ENCODE peak calls at places on chromosome 18, in five cellular contexts. M, Z, D, E and U are unnamed samples.

GRCh38 chr18:74430811-74431571 is 26.1 kb downstream of the DIPK1C start:
- DNase-seq in M (no peak), Z (no peak), D (no peak), E (no peak), U (no peak)

GRCh38 chr18:27871731-27872130 is 305.2 kb downstream of the CDH2 start:
- DNase-seq in M (no peak), Z (no peak), D (no peak), E (no peak), U (no peak)

GRCh38 chr18:6145645-6146308 is 250.5 kb upstream of the TMEM200C start:
- DNase-seq in M (no peak), Z (peak; percentile 94), D (no peak), E (no peak), U (no peak)

GRCh38 chr18:59546164-59546563 is 151.1 kb downstream of the CCBE1 start:
- DNase-seq in M (peak; percentile 41), Z (no peak), D (no peak), E (no peak), U (peak; percentile 84)

GRCh38 chr18:10101293-10101701 is 187.5 kb downstream of the VAPA start:
- DNase-seq in M (no peak), Z (peak; percentile 29), D (no peak), E (no peak), U (no peak)

GRCh38 chr18:74745658-74746403 is 148.2 kb downstream of the ZNF407 start:
- DNase-seq in M (peak; percentile 6), Z (no peak), D (peak; percentile 89), E (no peak), U (no peak)

GRCh38 chr18:48852792-48853191 is 98.0 kb downstream of the SMAD7 start:
- DNase-seq in M (no peak), Z (no peak), D (no peak), E (no peak), U (no peak)

GRCh38 chr18:11496561-11497172 is 112.7 kb upstream of the SLC35G4 start:
- DNase-seq in M (no peak), Z (no peak), D (no peak), E (no peak), U (no peak)

GRCh38 chr18:50127516-50128229 is 67.3 kb downstream of the MYO5B start:
- DNase-seq in M (no peak), Z (no peak), D (no peak), E (no peak), U (no peak)

GRCh38 chr18:12597775-12598174 is 60.1 kb downstream of the SPIRE1 start:
- DNase-seq in M (peak; percentile 47), Z (no peak), D (peak; percentile 81), E (no peak), U (peak; percentile 89)

GRCh38 chr18:48412339-48412929 is 3.3 kb upstream of the ZBTB7C start:
- DNase-seq in M (peak; percentile 58), Z (peak; percentile 40), D (peak; percentile 20), E (no peak), U (peak; percentile 37)

GRCh38 chr18:73199151-73199550 is 331.4 kb upstream of the NETO1 start:
- DNase-seq in M (no peak), Z (no peak), D (no peak), E (no peak), U (no peak)

GRCh38 chr18:22817844-22818243 is 115.3 kb upstream of the RBBP8 start:
- DNase-seq in M (no peak), Z (no peak), D (no peak), E (no peak), U (peak; percentile 10)

GRCh38 chr18:35050004-35050623 is 8.9 kb downstream of the MAPRE2 start:
- DNase-seq in M (no peak), Z (no peak), D (no peak), E (no peak), U (peak; percentile 47)

GRCh38 chr18:59740131-59740530 is 42.9 kb upstream of the CCBE1 start:
- DNase-seq in M (no peak), Z (no peak), D (no peak), E (no peak), U (no peak)

GRCh38 chr18:65753520-65753919 is 2.7 kb downstream of the CDH7 start:
- DNase-seq in M (peak; percentile 78), Z (no peak), D (peak; percentile 18), E (peak; percentile 8), U (peak; percentile 73)

GRCh38 chr18:32373995-32374394 is 96.7 kb downstream of the GAREM1 start:
- DNase-seq in M (peak; percentile 70), Z (peak; percentile 12), D (no peak), E (no peak), U (peak; percentile 75)

GRCh38 chr18:44887227-44887631 is 206.5 kb downstream of the SETBP1 start:
- DNase-seq in M (peak; percentile 78), Z (peak; percentile 5), D (no peak), E (no peak), U (peak; percentile 71)

GRCh38 chr18:14189858-14190257 is 57.6 kb upstream of the ZNF519 start:
- DNase-seq in M (no peak), Z (no peak), D (peak; percentile 89), E (no peak), U (no peak)

GRCh38 chr18:8478166-8478967 is 130.9 kb upstream of the RAB12 start:
- DNase-seq in M (peak; percentile 79), Z (peak; percentile 58), D (peak; percentile 35), E (peak; percentile 12), U (peak; percentile 62)

GRCh38 chr18:28637897-28638296 is 461.0 kb upstream of the CDH2 start:
- DNase-seq in M (no peak), Z (no peak), D (no peak), E (no peak), U (peak; percentile 37)

GRCh38 chr18:42310956-42311355 is 355.9 kb downstream of the PIK3C3 start:
- DNase-seq in M (no peak), Z (no peak), D (no peak), E (no peak), U (peak; percentile 8)

GRCh38 chr18:32343634-32344033 is 127.0 kb downstream of the GAREM1 start:
- DNase-seq in M (no peak), Z (no peak), D (no peak), E (no peak), U (no peak)

GRCh38 chr18:8507361-8507760 is 101.9 kb upstream of the RAB12 start:
- DNase-seq in M (no peak), Z (no peak), D (no peak), E (no peak), U (peak; percentile 21)

GRCh38 chr18:23929362-23929940 is 85.1 kb upstream of the TTC39C start:
- DNase-seq in M (no peak), Z (no peak), D (no peak), E (no peak), U (no peak)

GRCh38 chr18:10242922-10243680 is 211.3 kb upstream of the APCDD1 start:
- DNase-seq in M (peak; percentile 42), Z (no peak), D (no peak), E (peak; percentile 42), U (no peak)

GRCh38 chr18:59267511-59268126 is 5.6 kb downstream of the RAX start:
- DNase-seq in M (no peak), Z (no peak), D (no peak), E (no peak), U (no peak)

GRCh38 chr18:48514786-48515185 is 24.0 kb upstream of the CTIF start:
- DNase-seq in M (no peak), Z (no peak), D (no peak), E (no peak), U (no peak)

GRCh38 chr18:54906636-54907180 is 52.6 kb downstream of the CCDC68 start:
- DNase-seq in M (no peak), Z (no peak), D (no peak), E (no peak), U (peak; percentile 30)

GRCh38 chr18:34773378-34773777 is 63.3 kb downstream of the DTNA start:
- DNase-seq in M (no peak), Z (no peak), D (no peak), E (no peak), U (no peak)

GRCh38 chr18:48801728-48802542 is 148.8 kb downstream of the SMAD7 start:
- DNase-seq in M (peak; percentile 75), Z (no peak), D (no peak), E (no peak), U (no peak)

GRCh38 chr18:37397814-37398213 is 167.8 kb downstream of the CELF4 start:
- DNase-seq in M (no peak), Z (no peak), D (no peak), E (no peak), U (no peak)

GRCh38 chr18:54769526-54770464 is 58.5 kb upstream of the RAB27B start:
- DNase-seq in M (no peak), Z (no peak), D (no peak), E (no peak), U (peak; percentile 19)

GRCh38 chr18:56257215-56257614 is 381.2 kb downstream of the TXNL1 start:
- DNase-seq in M (peak; percentile 19), Z (no peak), D (no peak), E (no peak), U (peak; percentile 72)

GRCh38 chr18:26443853-26444252 is 104.5 kb downstream of the KCTD1 start:
- DNase-seq in M (no peak), Z (no peak), D (no peak), E (no peak), U (no peak)

GRCh38 chr18:62651276-62652031 is 63.9 kb upstream of the PHLPP1 start:
- DNase-seq in M (no peak), Z (no peak), D (no peak), E (no peak), U (no peak)

GRCh38 chr18:62643181-62643580 is 72.2 kb upstream of the PHLPP1 start:
- DNase-seq in M (no peak), Z (no peak), D (no peak), E (no peak), U (no peak)

GRCh38 chr18:62644773-62645172 is 70.6 kb upstream of the PHLPP1 start:
- DNase-seq in M (no peak), Z (no peak), D (no peak), E (no peak), U (no peak)

DNA sequence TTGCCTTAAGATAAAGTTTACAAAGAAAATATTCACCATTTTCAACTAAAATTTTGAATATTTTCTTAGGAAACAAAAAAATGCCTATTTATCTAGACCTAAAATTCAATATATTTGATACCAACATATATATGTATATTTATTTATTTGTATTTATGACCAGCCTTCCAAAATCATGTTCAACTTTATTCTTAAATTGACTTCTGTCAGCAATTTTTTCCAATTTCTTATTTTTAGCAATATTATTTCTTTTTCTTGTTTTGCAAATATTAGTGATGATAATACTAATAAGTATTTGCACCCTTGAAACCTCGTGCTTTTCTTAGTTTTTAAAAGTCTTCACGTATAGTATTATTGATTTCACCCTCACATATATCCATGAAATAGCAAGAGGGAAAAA is 68.2 kb upstream of the PHLPP1 start:
- DNase-seq in M (no peak), Z (no peak), D (no peak), E (no peak), U (no peak)
- TF ChIP-seq CTCF in M (no peak), Z (no peak), D (no peak), E (no peak), U (no peak)

GRCh38 chr18:808086-808485 is 4.0 kb downstream of the YES1 start:
- DNase-seq in M (no peak), Z (no peak), D (no peak), E (no peak), U (peak; percentile 15)
- H3K4me3 ChIP-seq in M (no peak overlapping the region), Z (no peak overlapping the region), D (no peak overlapping the region), E (no peak overlapping the region), U (no peak overlapping the region)

GRCh38 chr18:77123313-77124231 is 9.0 kb downstream of the MBP start:
- DNase-seq in M (no peak), Z (no peak), D (no peak), E (no peak), U (no peak)
- H3K27ac ChIP-seq in M (no peak overlapping the region), Z (no peak overlapping the region), D (peak overlapping the region; percentile 97), E (no peak overlapping the region), U (no peak overlapping the region)

GRCh38 chr18:79964330-79965118 is at the start of gene HSBP1L1:
- DNase-seq in M (peak; percentile 92), Z (peak; percentile 86), D (no peak), E (peak; percentile 56), U (peak; percentile 88)
- TF ChIP-seq CTCF in M (peak; percentile 34), Z (peak; percentile 56), D (no peak), E (no peak), U (no peak)